ENCODE peak calls at places on chromosomes 4 and X, in nine cellular contexts. H is left ventricle myocardium inferior, L is GM12865, Q is neural crest cell, U is GM10248, D is WERI-Rb-1, X is cardiac fibroblast, G is BE2C, I is B cell. N is an unnamed sample.

GRCh38 chrX:34734383-34734782 is 77.3 kb upstream of the TMEM47 start:
- DNase-seq in I (no peak), U (no peak), H (no peak), D (no peak), Q (no peak), L (no peak), G (no peak), X (peak), N (peak)

GRCh38 chr4:102610007-102610406 is 108.8 kb downstream of the NFKB1 start:
- DNase-seq in G (no peak), H (no peak), L (peak), X (peak), D (no peak), Q (no peak), U (no peak), I (no peak), N (no peak)

GRCh38 chr4:76962406-76963135 is 13.0 kb downstream of the SEPTIN11 start:
- DNase-seq in Q (no peak), G (no peak), U (no peak), L (no peak), D (no peak), I (no peak), X (no peak), H (no peak), N (no peak)

GRCh38 chr4:76305971-76306881 is at the start of gene STBD1:
- DNase-seq in U (peak), D (peak), I (peak), H (peak), Q (peak), G (peak), L (peak), X (peak), N (peak)

GRCh38 chrX:45300638-45301037 is 100.0 kb upstream of the DIPK2B start:
- DNase-seq in X (no peak), H (no peak), U (no peak), Q (no peak), G (peak), D (no peak), L (no peak), I (no peak), N (no peak)

GRCh38 chrX:19789782-19790181 is 97.6 kb downstream of the SH3KBP1 start:
- DNase-seq in H (no peak), G (no peak), D (no peak), I (no peak), X (no peak), Q (no peak), L (no peak), U (no peak), N (no peak)

GRCh38 chr4:183352546-183352945 is 30.3 kb upstream of the CLDN24 start:
- DNase-seq in U (no peak), L (no peak), X (no peak), D (peak), H (no peak), I (no peak), Q (no peak), G (no peak), N (no peak)

GRCh38 chrX:107716816-107717700 is 58.5 kb downstream of the TSC22D3 start:
- DNase-seq in U (peak), G (peak), H (peak), I (peak), L (peak), Q (peak), X (peak), D (peak), N (peak)

GRCh38 chr4:110068248-110068647 is 130.2 kb downstream of the ELOVL6 start:
- DNase-seq in H (no peak), Q (no peak), I (no peak), U (no peak), L (no peak), D (no peak), X (no peak), G (no peak), N (no peak)

DNA sequence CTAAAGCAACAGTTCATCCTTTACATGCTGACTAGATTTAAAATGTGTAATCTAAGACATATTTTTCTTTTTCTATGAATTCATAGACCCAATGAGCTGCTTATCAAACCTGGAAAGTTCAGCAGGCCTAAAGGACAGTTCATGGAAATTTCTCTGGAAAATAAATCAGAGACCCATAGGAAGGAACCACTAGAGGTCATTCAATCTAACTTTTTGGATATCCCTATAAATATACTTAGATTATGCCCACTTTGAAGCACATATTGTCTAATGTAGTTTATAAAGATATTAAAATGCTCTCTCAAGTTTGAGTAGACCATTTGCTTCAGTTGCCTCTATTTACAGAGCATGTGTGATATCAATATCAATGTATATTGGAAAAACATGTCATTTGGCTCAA is 473.0 kb downstream of the FAT4 start:
- DNase-seq in G (no peak), X (no peak), L (no peak), H (no peak), I (no peak), D (no peak), Q (no peak), U (no peak), N (peak)
- TF ChIP-seq CTCF in G (peak), X (no peak), L (no peak), H (no peak), I (no peak), D (no peak), Q (no peak), U (no peak), N (peak)

DNA sequence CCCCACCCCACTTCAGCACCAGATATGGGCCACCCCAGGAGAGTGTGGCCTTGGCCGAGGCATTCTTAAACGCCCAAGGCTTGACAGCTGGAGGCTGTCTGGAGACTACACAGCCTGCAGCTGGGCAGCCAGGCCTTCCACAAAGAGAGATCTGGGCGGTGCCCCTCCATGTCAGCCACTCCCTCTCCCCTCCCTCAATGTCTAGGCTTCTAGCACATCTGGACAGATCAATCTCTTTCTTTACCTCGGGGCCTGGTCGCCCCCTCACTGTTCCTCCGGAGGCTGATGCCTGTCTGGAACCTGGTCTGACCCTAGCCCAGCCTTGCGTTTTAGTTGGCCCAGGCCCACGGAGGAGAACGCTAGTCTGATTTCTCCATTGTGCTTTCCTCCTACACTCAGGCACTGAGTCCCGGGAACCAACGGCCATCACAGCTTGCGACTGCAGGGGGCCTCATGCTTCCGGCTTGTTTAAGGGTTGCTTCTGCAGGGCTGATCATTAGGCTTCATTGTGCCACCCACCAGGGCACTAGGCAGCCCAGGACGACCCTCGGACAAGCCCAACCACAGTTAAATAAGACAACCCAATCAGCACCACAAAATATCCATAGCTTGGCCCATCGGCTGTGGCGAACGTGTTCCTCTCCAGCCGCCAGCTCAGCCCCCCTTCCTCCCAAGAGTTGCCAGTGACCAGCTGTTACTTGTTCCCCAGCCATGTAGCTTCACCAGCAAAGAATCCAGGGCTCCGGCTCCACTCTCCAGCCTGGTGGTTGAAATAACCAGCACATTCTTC is 200.6 kb downstream of the BCOR start:
- DNase-seq in G (peak), D (no peak), L (no peak), I (no peak), U (no peak), Q (no peak), X (peak), H (peak), N (peak)
- TF ChIP-seq CTCF in G (peak), D (no peak), L (no peak), I (no peak), U (no peak), Q (peak), X (no peak), H (peak), N (peak)

DNA sequence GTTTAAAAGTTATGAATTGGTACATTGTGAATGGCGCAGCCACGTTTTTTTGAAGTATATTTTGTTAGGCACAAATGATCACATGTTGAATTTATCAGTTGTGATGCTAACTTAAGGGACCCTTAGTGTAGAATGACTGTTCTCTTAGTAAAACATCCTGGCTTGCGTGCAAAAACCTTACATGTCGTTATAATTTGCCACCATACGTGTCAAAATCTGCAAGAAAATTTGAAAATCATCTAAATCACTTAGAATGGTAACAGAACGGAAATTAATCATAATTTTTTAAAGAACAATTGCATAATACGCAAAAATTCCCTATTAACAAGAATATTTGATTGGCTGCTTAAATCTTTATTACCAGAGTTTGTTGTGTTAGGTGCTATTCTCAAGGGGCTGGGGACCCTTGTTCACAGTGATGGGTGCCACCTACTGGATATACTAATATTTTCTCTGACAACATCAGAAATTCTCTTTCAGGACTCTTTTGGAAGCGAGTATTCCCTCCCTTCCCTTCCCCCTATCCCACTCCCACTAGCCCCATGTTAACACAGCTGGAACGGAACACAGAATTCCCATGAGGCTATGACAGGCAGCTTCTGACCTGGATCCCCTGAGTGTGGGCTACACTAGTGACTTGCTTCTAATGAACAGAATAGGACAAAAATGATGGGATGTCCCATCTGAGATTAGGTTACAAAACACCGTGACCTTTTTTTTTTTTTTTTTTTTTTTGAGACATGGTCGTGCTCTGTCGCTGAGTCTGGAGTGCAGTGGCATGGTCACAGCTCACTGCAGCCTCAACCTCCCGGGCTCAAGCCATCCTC is 71.8 kb downstream of the SUPT20HL2 start:
- DNase-seq in D (no peak), L (peak), H (no peak), X (peak), I (peak), Q (no peak), U (peak), G (peak), N (peak)
- TF ChIP-seq CTCF in D (peak), L (peak), H (peak), X (peak), I (peak), Q (peak), U (peak), G (peak), N (peak)

GRCh38 chr4:159191989-159192388 is 89.1 kb downstream of the RAPGEF2 start:
- DNase-seq in G (no peak), L (no peak), X (peak), I (no peak), D (no peak), Q (no peak), H (no peak), U (no peak), N (peak)
- TF ChIP-seq CTCF in G (peak), L (no peak), X (peak), I (no peak), D (peak), Q (peak), H (peak), U (peak), N (peak)

DNA sequence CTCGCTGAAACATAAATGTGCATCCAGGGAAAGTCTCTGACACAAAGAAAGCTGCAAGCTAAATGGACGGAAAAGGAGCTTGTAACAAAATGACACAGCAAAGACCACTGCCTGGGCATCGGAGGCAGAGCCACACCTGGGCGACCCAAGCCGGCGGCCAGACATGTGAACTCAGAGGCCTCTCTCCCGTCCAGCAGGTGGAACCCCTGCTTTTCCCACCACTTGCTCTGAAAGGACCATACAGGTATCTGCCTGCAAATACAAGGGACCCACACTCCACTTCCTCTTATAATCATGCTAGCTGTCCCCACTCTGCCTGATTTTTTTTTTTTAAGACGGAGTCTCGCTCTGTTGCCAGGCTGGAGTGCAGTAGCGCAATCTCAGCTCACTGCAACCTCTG is 12.0 kb downstream of the CPLX1 start:
- DNase-seq in Q (no peak), H (no peak), G (no peak), L (peak), I (no peak), U (no peak), X (no peak), D (no peak), N (no peak)
- TF ChIP-seq CTCF in Q (no peak), H (peak), G (no peak), L (peak), I (no peak), U (peak), X (no peak), D (peak), N (no peak)

GRCh38 chr4:166594326-166594946 is 639.9 kb downstream of the SPOCK3 start:
- DNase-seq in G (peak), H (no peak), I (no peak), D (peak), Q (peak), X (peak), L (peak), U (peak), N (peak)
- TF ChIP-seq CTCF in G (peak), H (no peak), I (no peak), D (peak), Q (peak), X (peak), L (peak), U (peak), N (peak)

GRCh38 chr4:113950207-113950606 is 29.2 kb downstream of the ARSJ start:
- DNase-seq in Q (no peak), I (no peak), X (no peak), D (no peak), H (no peak), U (no peak), L (no peak), G (no peak), N (peak)

GRCh38 chr4:113953888-113954287 is 25.6 kb downstream of the ARSJ start:
- DNase-seq in L (no peak), U (no peak), Q (no peak), H (no peak), X (no peak), I (no peak), D (no peak), G (no peak), N (no peak)

GRCh38 chr4:113955411-113955810 is 24.0 kb downstream of the ARSJ start:
- DNase-seq in Q (no peak), L (no peak), X (no peak), H (no peak), D (no peak), U (no peak), I (no peak), G (no peak), N (no peak)

GRCh38 chr4:113951263-113951662 is 28.2 kb downstream of the ARSJ start:
- DNase-seq in H (peak), D (no peak), G (no peak), U (no peak), X (peak), Q (no peak), L (no peak), I (no peak), N (peak)

DNA sequence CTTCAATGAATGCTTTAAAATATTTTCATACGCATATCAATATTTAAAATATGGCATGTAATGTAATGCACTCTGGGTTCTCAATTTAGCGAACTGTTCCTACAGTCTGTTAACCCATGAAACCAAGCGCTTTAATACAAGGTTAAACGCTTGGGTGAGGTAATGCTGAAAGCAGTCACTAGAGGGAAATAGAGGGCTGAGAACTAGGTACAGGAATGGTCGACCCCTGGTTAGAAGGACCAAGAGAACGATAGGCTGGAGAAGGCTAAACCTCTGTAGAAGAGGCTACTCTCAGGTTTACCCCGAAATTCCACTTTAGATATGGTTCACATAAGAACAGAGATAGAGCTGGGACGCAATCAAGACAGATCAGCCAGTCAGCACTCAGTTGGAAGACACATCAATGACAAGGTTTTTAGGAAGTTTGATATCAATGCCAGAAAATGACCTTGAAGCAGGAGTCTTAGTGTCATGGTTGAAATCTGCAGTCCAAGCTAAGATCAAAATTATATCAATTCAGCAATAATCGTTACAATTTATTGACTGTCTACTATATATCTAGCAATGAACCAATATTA is 26.9 kb downstream of the ARSJ start:
- DNase-seq in L (peak), I (peak), U (peak), G (peak), H (no peak), X (peak), Q (peak), D (peak), N (peak)
- TF ChIP-seq CTCF in L (peak), I (peak), U (peak), G (peak), H (peak), X (peak), Q (peak), D (peak), N (peak)

DNA sequence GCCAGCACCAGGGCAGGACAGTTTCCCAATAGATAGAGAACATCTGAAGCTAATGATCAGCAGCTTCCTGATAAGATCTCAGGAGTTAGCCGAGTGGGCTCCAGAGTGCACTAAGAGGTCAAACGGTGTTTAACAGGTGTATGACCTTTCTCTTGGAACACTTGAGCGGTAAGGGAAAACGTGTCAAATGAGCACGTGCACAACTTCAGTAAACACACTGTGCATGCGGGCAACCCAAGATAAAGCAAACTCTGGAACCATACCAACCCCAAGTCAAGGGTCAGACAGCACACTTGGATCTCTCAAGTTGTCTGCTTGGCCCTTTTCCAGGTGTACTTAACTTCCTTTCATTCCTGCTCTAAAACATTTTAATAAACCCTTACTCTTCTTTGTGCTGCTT is 1941.5 kb upstream of the PCDH10 start:
- DNase-seq in X (no peak), D (no peak), I (no peak), L (no peak), Q (no peak), U (no peak), H (no peak), G (no peak), N (no peak)
- TF ChIP-seq CTCF in X (no peak), D (no peak), I (no peak), L (no peak), Q (no peak), U (no peak), H (no peak), G (no peak), N (no peak)

GRCh38 chr4:89482248-89482647 is 174.6 kb upstream of the GPRIN3 start:
- DNase-seq in G (no peak), D (peak), I (no peak), X (peak), L (peak), U (peak), H (no peak), Q (no peak), N (peak)
- TF ChIP-seq CTCF in G (peak), D (peak), I (no peak), X (peak), L (peak), U (peak), H (peak), Q (peak), N (no peak)